ENCODE peak calls at places on chromosomes 6 and 20, in ten cellular contexts. T is DMS79 treated with DMSO at 0.1 percent for 48 hours; J is stimulated activated CD8-positive, alpha-beta memory T cell treated with anti-CD3 and anti-CD28 coated beads, Interleukin-4, amount 100 ng/mL, for 1 hour; X is ACHN; L is OCI-M1; C is A673; A is dorsolateral prefrontal cortex; D is ELR; R is CD8-positive, alpha-beta T cell; P is activated CD8-positive, alpha-beta T cell treated with anti-CD3 and anti-CD28 coated beads for 36 hours. Z is an unnamed sample.

GRCh38 chr20:33709398-33709797 is 10.7 kb downstream of the PXMP4 start:
- DNase-seq in T (no peak), J (no peak), X (no peak), L (peak; percentile 28), C (no peak), A (no peak), D (peak; percentile 33), R (no peak), P (peak; percentile 19), Z (no peak)

GRCh38 chr20:24699321-24700165 is 230.1 kb downstream of the SYNDIG1 start:
- DNase-seq in T (peak; percentile 28), J (no peak), X (no peak), L (no peak), C (no peak), A (no peak), D (no peak), R (no peak), P (no peak), Z (no peak)

GRCh38 chr20:52313335-52313963 is 121.9 kb upstream of the ZFP64 start:
- DNase-seq in T (no peak), J (no peak), X (peak; percentile 43), L (peak; percentile 14), C (peak; percentile 86), A (no peak), D (peak; percentile 42), R (no peak), P (no peak), Z (peak; percentile 55)

GRCh38 chr6:142945071-142945445 is at the start of gene HIVEP2:
- DNase-seq in T (peak; percentile 55), J (peak; percentile 74), X (peak; percentile 82), L (peak; percentile 87), C (peak; percentile 58), A (peak; percentile 77), D (peak; percentile 92), R (peak; percentile 70), P (peak; percentile 95), Z (peak; percentile 95)

GRCh38 chr6:4640139-4640538 is 136.1 kb upstream of the CDYL start:
- DNase-seq in T (no peak), J (no peak), X (no peak), L (no peak), C (no peak), A (no peak), D (peak; percentile 76), R (no peak), P (no peak), Z (peak; percentile 94)

GRCh38 chr6:79438015-79438414 is 99.2 kb downstream of the LCA5 start:
- DNase-seq in T (no peak), J (no peak), X (no peak), L (no peak), C (no peak), A (no peak), D (no peak), R (no peak), P (no peak), Z (peak; percentile 81)

GRCh38 chr6:25395731-25396130 is 116.6 kb downstream of the CARMIL1 start:
- DNase-seq in T (no peak), J (no peak), X (no peak), L (no peak), C (no peak), A (no peak), D (no peak), R (no peak), P (no peak), Z (no peak)

GRCh38 chr6:137148291-137149076 is 25.0 kb downstream of the IL22RA2 start:
- DNase-seq in T (no peak), J (no peak), X (no peak), L (no peak), C (no peak), A (no peak), D (peak; percentile 26), R (no peak), P (no peak), Z (no peak)

GRCh38 chr6:83167726-83168278 is 25.3 kb downstream of the PGM3 start:
- DNase-seq in T (no peak), J (no peak), X (no peak), L (no peak), C (no peak), A (no peak), D (no peak), R (no peak), P (no peak), Z (no peak)

GRCh38 chr20:53834044-53834442 is 236.4 kb downstream of the BCAS1 start:
- DNase-seq in T (no peak), J (no peak), X (no peak), L (no peak), C (no peak), A (no peak), D (peak; percentile 33), R (no peak), P (peak; percentile 38), Z (no peak)

GRCh38 chr20:11473971-11474370 is 443.7 kb upstream of the BTBD3 start:
- DNase-seq in T (no peak), J (no peak), X (no peak), L (no peak), C (no peak), A (no peak), D (no peak), R (no peak), P (no peak), Z (no peak)

GRCh38 chr6:34273242-34273805 is 24.5 kb upstream of the SMIM29 start:
- DNase-seq in T (no peak), J (no peak), X (no peak), L (peak; percentile 97), C (no peak), A (no peak), D (no peak), R (no peak), P (no peak), Z (peak; percentile 93)

GRCh38 chr20:8155229-8155628 is 23.2 kb downstream of the PLCB1 start:
- DNase-seq in T (no peak), J (no peak), X (no peak), L (no peak), C (no peak), A (no peak), D (no peak), R (no peak), P (no peak), Z (no peak)

GRCh38 chr6:108541843-108542795 is 18.6 kb upstream of the FOXO3 start:
- DNase-seq in T (peak; percentile 51), J (peak; percentile 46), X (peak; percentile 69), L (peak; percentile 89), C (peak; percentile 81), A (peak; percentile 64), D (peak; percentile 81), R (peak; percentile 54), P (peak; percentile 79), Z (peak; percentile 84)

GRCh38 chr6:123415844-123416468 is 220.8 kb downstream of the TRDN start:
- DNase-seq in T (peak; percentile 72), J (peak; percentile 1), X (peak; percentile 48), L (peak; percentile 87), C (peak; percentile 82), A (no peak), D (peak; percentile 60), R (no peak), P (peak; percentile 68), Z (peak; percentile 54)

GRCh38 chr6:14276667-14277404 is 159.3 kb downstream of the CD83 start:
- DNase-seq in T (no peak), J (no peak), X (no peak), L (peak; percentile 14), C (no peak), A (no peak), D (no peak), R (no peak), P (peak; percentile 47), Z (no peak)

GRCh38 chr6:154213782-154214181 is 142.8 kb downstream of the IPCEF1 start:
- DNase-seq in T (no peak), J (no peak), X (no peak), L (no peak), C (no peak), A (no peak), D (no peak), R (no peak), P (no peak), Z (no peak)

GRCh38 chr6:29504961-29505360 is 17.2 kb upstream of the MAS1L start:
- DNase-seq in T (no peak), J (no peak), X (no peak), L (no peak), C (no peak), A (no peak), D (no peak), R (no peak), P (no peak), Z (peak; percentile 78)

GRCh38 chr6:125114248-125114858 is 39.2 kb upstream of the TPD52L1 start:
- DNase-seq in T (peak; percentile 31), J (no peak), X (peak; percentile 66), L (peak; percentile 83), C (peak; percentile 78), A (no peak), D (peak; percentile 71), R (no peak), P (peak; percentile 71), Z (peak; percentile 70)

GRCh38 chr20:33539129-33539528 is 49.2 kb downstream of the CBFA2T2 start:
- DNase-seq in T (no peak), J (no peak), X (peak; percentile 22), L (no peak), C (no peak), A (no peak), D (peak; percentile 69), R (no peak), P (no peak), Z (peak; percentile 67)

GRCh38 chr6:80520195-80520594 is 413.7 kb downstream of the BCKDHB start:
- DNase-seq in T (no peak), J (no peak), X (no peak), L (no peak), C (no peak), A (no peak), D (peak; percentile 34), R (no peak), P (no peak), Z (peak; percentile 56)

Z was measured in lung microvascular endothelial cell.